ENCODE peak calls at places on chromosomes 3 and 15, in six cellular contexts. One of them, this sample, is unnamed.

GRCh38 chr15:29435811-29436210 is 166.2 kb upstream of the NSMCE3 start:
- DNase-seq in mammary epithelial cell: no peak
- DNase-seq in A549: no peak
- DNase-seq in cardiac muscle cell: no peak
- DNase-seq in lower lobe of right lung: no peak
- DNase-seq in breast epithelium: no peak
- DNase-seq in this sample: no peak

GRCh38 chr15:44087578-44088190 is 107.4 kb downstream of the FRMD5 start:
- DNase-seq in mammary epithelial cell: peak; percentile 83
- DNase-seq in cardiac muscle cell: peak; percentile 88
- DNase-seq in lower lobe of right lung: no peak
- DNase-seq in A549: peak; percentile 58
- DNase-seq in breast epithelium: no peak
- DNase-seq in this sample: peak; percentile 70

GRCh38 chr15:33580526-33580925 is 269.8 kb downstream of the RYR3 start:
- DNase-seq in mammary epithelial cell: peak; percentile 59
- DNase-seq in A549: no peak
- DNase-seq in cardiac muscle cell: no peak
- DNase-seq in lower lobe of right lung: no peak
- DNase-seq in breast epithelium: no peak
- DNase-seq in this sample: no peak

GRCh38 chr15:25850154-25851111 is 12.7 kb downstream of the ATP10A start:
- DNase-seq in breast epithelium: peak; percentile 69
- DNase-seq in cardiac muscle cell: peak; percentile 78
- DNase-seq in mammary epithelial cell: no peak
- DNase-seq in lower lobe of right lung: peak; percentile 88
- DNase-seq in A549: peak; percentile 78
- DNase-seq in this sample: peak; percentile 58

GRCh38 chr3:149813367-149814281 is 609 bp downstream of the RNF13 start:
- DNase-seq in cardiac muscle cell: peak; percentile 46
- DNase-seq in breast epithelium: peak; percentile 50
- DNase-seq in A549: peak; percentile 17
- DNase-seq in lower lobe of right lung: no peak
- DNase-seq in mammary epithelial cell: peak; percentile 56
- DNase-seq in this sample: peak; percentile 42

GRCh38 chr3:197547618-197548017 is 8.2 kb downstream of the BDH1 start:
- DNase-seq in mammary epithelial cell: no peak
- DNase-seq in breast epithelium: no peak
- DNase-seq in A549: no peak
- DNase-seq in cardiac muscle cell: no peak
- DNase-seq in lower lobe of right lung: no peak
- DNase-seq in this sample: no peak

GRCh38 chr3:147191795-147192385 is 214.5 kb downstream of the ZIC4 start:
- DNase-seq in A549: peak; percentile 73
- DNase-seq in cardiac muscle cell: peak; percentile 83
- DNase-seq in breast epithelium: no peak
- DNase-seq in mammary epithelial cell: peak; percentile 31
- DNase-seq in lower lobe of right lung: no peak
- DNase-seq in this sample: peak; percentile 68

GRCh38 chr3:59313365-59313764 is 263.5 kb upstream of the CFAP20DC start:
- DNase-seq in breast epithelium: no peak
- DNase-seq in lower lobe of right lung: peak; percentile 51
- DNase-seq in A549: peak; percentile 21
- DNase-seq in mammary epithelial cell: peak; percentile 26
- DNase-seq in cardiac muscle cell: peak; percentile 63
- DNase-seq in this sample: peak; percentile 28

GRCh38 chr3:55426486-55426885 is 60.6 kb downstream of the WNT5A start:
- DNase-seq in A549: no peak
- DNase-seq in cardiac muscle cell: no peak
- DNase-seq in lower lobe of right lung: no peak
- DNase-seq in breast epithelium: no peak
- DNase-seq in mammary epithelial cell: no peak
- DNase-seq in this sample: no peak

GRCh38 chr3:184171562-184171961 is 3.1 kb upstream of the AP2M1 start:
- DNase-seq in A549: no peak
- DNase-seq in mammary epithelial cell: no peak
- DNase-seq in breast epithelium: no peak
- DNase-seq in cardiac muscle cell: peak; percentile 60
- DNase-seq in lower lobe of right lung: no peak
- DNase-seq in this sample: peak; percentile 79

GRCh38 chr15:36601497-36601932 is 22.1 kb downstream of the CDIN1 start:
- DNase-seq in A549: no peak
- DNase-seq in lower lobe of right lung: no peak
- DNase-seq in cardiac muscle cell: peak; percentile 93
- DNase-seq in mammary epithelial cell: no peak
- DNase-seq in breast epithelium: no peak
- DNase-seq in this sample: peak; percentile 79
- H3K4me3 ChIP-seq in A549: no peak overlapping the region
- H3K4me3 ChIP-seq in lower lobe of right lung: no peak overlapping the region
- H3K4me3 ChIP-seq in cardiac muscle cell: no peak overlapping the region
- H3K4me3 ChIP-seq in mammary epithelial cell: no peak overlapping the region
- H3K4me3 ChIP-seq in breast epithelium: no peak overlapping the region
- H3K4me3 ChIP-seq in this sample: no peak overlapping the region

GRCh38 chr15:87610366-87610765 is 646.2 kb downstream of the NTRK3 start:
- DNase-seq in lower lobe of right lung: no peak
- DNase-seq in mammary epithelial cell: no peak
- DNase-seq in cardiac muscle cell: peak; percentile 87
- DNase-seq in A549: no peak
- DNase-seq in breast epithelium: no peak
- DNase-seq in this sample: peak; percentile 44

GRCh38 chr15:87609474-87609873 is 647.1 kb downstream of the NTRK3 start:
- DNase-seq in breast epithelium: no peak
- DNase-seq in cardiac muscle cell: peak; percentile 97
- DNase-seq in mammary epithelial cell: peak; percentile 74
- DNase-seq in A549: peak; percentile 50
- DNase-seq in lower lobe of right lung: no peak
- DNase-seq in this sample: peak; percentile 79

GRCh38 chr15:87604857-87605446 is 651.6 kb downstream of the NTRK3 start:
- DNase-seq in breast epithelium: no peak
- DNase-seq in A549: peak; percentile 32
- DNase-seq in lower lobe of right lung: no peak
- DNase-seq in cardiac muscle cell: peak; percentile 55
- DNase-seq in mammary epithelial cell: peak; percentile 17
- DNase-seq in this sample: no peak

GRCh38 chr15:87609909-87610308 is 646.6 kb downstream of the NTRK3 start:
- DNase-seq in breast epithelium: no peak
- DNase-seq in mammary epithelial cell: no peak
- DNase-seq in lower lobe of right lung: no peak
- DNase-seq in A549: no peak
- DNase-seq in cardiac muscle cell: no peak
- DNase-seq in this sample: no peak

GRCh38 chr15:87608238-87609028 is 648.1 kb downstream of the NTRK3 start:
- DNase-seq in mammary epithelial cell: no peak
- DNase-seq in cardiac muscle cell: peak; percentile 39
- DNase-seq in A549: no peak
- DNase-seq in breast epithelium: no peak
- DNase-seq in lower lobe of right lung: no peak
- DNase-seq in this sample: no peak
- H3K27ac ChIP-seq in mammary epithelial cell: no peak overlapping the region
- H3K27ac ChIP-seq in cardiac muscle cell: no peak overlapping the region
- H3K27ac ChIP-seq in A549: no peak overlapping the region
- H3K27ac ChIP-seq in breast epithelium: no peak overlapping the region
- H3K27ac ChIP-seq in lower lobe of right lung: no peak overlapping the region
- H3K27ac ChIP-seq in this sample: no peak overlapping the region

DNA sequence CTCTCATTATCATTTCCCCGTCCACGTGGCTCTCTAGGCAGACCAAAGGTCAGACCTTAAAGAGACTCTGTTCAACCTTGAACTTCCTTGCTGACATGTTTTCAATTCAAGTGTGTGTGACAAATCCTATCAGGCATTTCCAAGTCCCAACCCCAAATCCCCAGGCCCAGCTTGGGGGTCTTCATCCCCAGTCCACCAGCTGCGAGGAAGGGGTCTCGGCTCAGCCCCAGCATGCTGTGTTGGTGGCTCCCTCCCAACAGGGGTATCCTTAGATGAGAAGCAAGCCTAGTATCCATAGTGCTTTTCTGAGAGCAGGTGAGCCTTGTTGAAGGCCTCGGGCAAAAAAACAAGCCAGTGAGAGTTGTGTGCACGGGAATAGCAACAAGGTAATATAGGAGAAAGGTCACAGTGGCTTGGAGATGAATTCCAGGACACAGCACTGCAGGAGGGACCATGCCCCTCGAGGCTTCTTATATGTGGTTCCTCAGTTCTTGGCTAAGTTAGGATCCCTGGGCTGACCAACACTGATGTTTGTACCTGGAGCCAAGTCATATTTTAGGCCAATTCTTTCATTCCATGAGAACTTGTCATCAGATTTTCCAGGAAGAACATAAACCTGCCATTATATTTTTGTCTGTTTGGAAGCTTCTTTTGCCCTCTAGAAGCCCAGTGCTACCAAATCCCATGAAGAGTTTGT is 130.1 kb downstream of the ASB7 start:
- DNase-seq in mammary epithelial cell: peak; percentile 39
- DNase-seq in lower lobe of right lung: no peak
- DNase-seq in A549: no peak
- DNase-seq in cardiac muscle cell: no peak
- DNase-seq in breast epithelium: peak; percentile 82
- DNase-seq in this sample: no peak
- H3K4me3 ChIP-seq in mammary epithelial cell: no peak overlapping the region
- H3K4me3 ChIP-seq in lower lobe of right lung: no peak overlapping the region
- H3K4me3 ChIP-seq in A549: no peak overlapping the region
- H3K4me3 ChIP-seq in cardiac muscle cell: no peak overlapping the region
- H3K4me3 ChIP-seq in breast epithelium: no peak overlapping the region
- H3K4me3 ChIP-seq in this sample: no peak overlapping the region

GRCh38 chr15:75206006-75206405 is 4.3 kb downstream of the C15orf39 start:
- DNase-seq in mammary epithelial cell: no peak
- DNase-seq in cardiac muscle cell: no peak
- DNase-seq in A549: no peak
- DNase-seq in lower lobe of right lung: no peak
- DNase-seq in breast epithelium: no peak
- DNase-seq in this sample: no peak
- H3K27ac ChIP-seq in mammary epithelial cell: no peak overlapping the region
- H3K27ac ChIP-seq in cardiac muscle cell: no peak overlapping the region
- H3K27ac ChIP-seq in A549: no peak overlapping the region
- H3K27ac ChIP-seq in lower lobe of right lung: no peak overlapping the region
- H3K27ac ChIP-seq in breast epithelium: no peak overlapping the region
- H3K27ac ChIP-seq in this sample: no peak overlapping the region

DNA sequence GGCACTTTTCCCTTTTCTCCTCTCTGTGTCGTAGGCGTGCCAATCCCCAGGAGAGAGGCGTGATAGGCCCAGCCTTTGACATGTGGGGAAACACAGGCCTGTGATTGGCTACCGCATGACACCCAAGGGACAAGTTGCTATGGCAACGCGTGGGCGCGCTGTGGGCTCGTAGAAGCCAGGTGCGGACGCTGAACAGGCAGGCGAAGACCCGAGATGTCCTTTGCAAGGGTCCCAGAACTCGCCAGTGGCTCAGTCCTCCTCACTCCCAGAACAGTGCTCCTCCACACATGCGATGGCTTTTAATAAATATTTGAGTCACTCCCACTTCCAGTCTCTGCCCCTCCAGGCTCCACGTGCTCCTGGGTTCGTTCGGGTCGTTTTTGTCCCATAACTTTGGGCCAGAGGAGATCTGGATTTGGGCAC is 4.2 kb downstream of the SLC51B start:
- DNase-seq in A549: peak; percentile 86
- DNase-seq in mammary epithelial cell: peak; percentile 89
- DNase-seq in lower lobe of right lung: peak; percentile 95
- DNase-seq in breast epithelium: peak; percentile 90
- DNase-seq in cardiac muscle cell: peak; percentile 92
- DNase-seq in this sample: peak; percentile 93
- H3K4me3 ChIP-seq in A549: peak overlapping the region; percentile 31
- H3K4me3 ChIP-seq in mammary epithelial cell: peak overlapping the region; percentile 11
- H3K4me3 ChIP-seq in lower lobe of right lung: peak overlapping the region; percentile 41
- H3K4me3 ChIP-seq in breast epithelium: no peak overlapping the region
- H3K4me3 ChIP-seq in cardiac muscle cell: peak overlapping the region; percentile 22
- H3K4me3 ChIP-seq in this sample: peak overlapping the region; percentile 50

GRCh38 chr3:38128303-38128655 is 8.6 kb downstream of the ACAA1 start:
- DNase-seq in breast epithelium: no peak
- DNase-seq in lower lobe of right lung: no peak
- DNase-seq in cardiac muscle cell: no peak
- DNase-seq in mammary epithelial cell: no peak
- DNase-seq in A549: no peak
- DNase-seq in this sample: no peak

GRCh38 chr3:38130631-38131065 is 6.3 kb downstream of the ACAA1 start:
- DNase-seq in mammary epithelial cell: no peak
- DNase-seq in cardiac muscle cell: no peak
- DNase-seq in breast epithelium: no peak
- DNase-seq in lower lobe of right lung: no peak
- DNase-seq in A549: no peak
- DNase-seq in this sample: no peak

GRCh38 chr3:38130219-38130618 is 6.7 kb downstream of the ACAA1 start:
- DNase-seq in cardiac muscle cell: no peak
- DNase-seq in lower lobe of right lung: no peak
- DNase-seq in breast epithelium: no peak
- DNase-seq in mammary epithelial cell: no peak
- DNase-seq in A549: no peak
- DNase-seq in this sample: no peak

GRCh38 chr3:38127611-38128302 is 9.2 kb downstream of the ACAA1 start:
- DNase-seq in lower lobe of right lung: peak; percentile 69
- DNase-seq in cardiac muscle cell: no peak
- DNase-seq in breast epithelium: no peak
- DNase-seq in A549: no peak
- DNase-seq in mammary epithelial cell: no peak
- DNase-seq in this sample: no peak

DNA sequence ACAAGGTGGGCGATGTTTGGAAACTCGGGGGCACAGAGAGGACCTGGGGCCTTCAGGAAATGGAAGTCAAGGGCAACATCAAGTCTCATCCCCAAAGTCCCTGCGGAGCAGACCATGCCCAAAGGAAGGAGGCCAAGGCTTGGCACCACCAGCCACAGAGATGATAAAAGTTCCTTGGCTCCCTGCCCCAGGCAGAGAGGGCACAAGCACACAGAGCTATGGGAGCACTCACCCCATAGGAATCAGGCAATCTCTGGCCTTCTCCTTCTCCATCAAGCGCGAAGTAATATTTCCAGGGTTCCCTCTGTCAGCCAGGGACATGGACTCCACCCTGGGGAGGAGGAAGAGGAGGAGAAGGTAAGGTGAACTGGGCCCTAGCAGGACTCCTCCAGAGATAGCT is 7.9 kb downstream of the ACAA1 start:
- DNase-seq in mammary epithelial cell: no peak
- DNase-seq in A549: no peak
- DNase-seq in cardiac muscle cell: no peak
- DNase-seq in lower lobe of right lung: no peak
- DNase-seq in breast epithelium: no peak
- DNase-seq in this sample: no peak
- H3K27ac ChIP-seq in mammary epithelial cell: no peak overlapping the region
- H3K27ac ChIP-seq in A549: no peak overlapping the region
- H3K27ac ChIP-seq in cardiac muscle cell: no peak overlapping the region
- H3K27ac ChIP-seq in lower lobe of right lung: peak overlapping the region; percentile 53
- H3K27ac ChIP-seq in breast epithelium: no peak overlapping the region
- H3K27ac ChIP-seq in this sample: no peak overlapping the region

GRCh38 chr15:42674472-42674871 is 62.5 kb downstream of the CDAN1 start:
- DNase-seq in mammary epithelial cell: no peak
- DNase-seq in lower lobe of right lung: no peak
- DNase-seq in breast epithelium: no peak
- DNase-seq in A549: no peak
- DNase-seq in cardiac muscle cell: no peak
- DNase-seq in this sample: no peak
- H3K4me3 ChIP-seq in mammary epithelial cell: no peak overlapping the region
- H3K4me3 ChIP-seq in lower lobe of right lung: no peak overlapping the region
- H3K4me3 ChIP-seq in breast epithelium: no peak overlapping the region
- H3K4me3 ChIP-seq in A549: no peak overlapping the region
- H3K4me3 ChIP-seq in cardiac muscle cell: no peak overlapping the region
- H3K4me3 ChIP-seq in this sample: no peak overlapping the region

This sample was measured in brain microvascular endothelial cell.